ENCODE peak calls at places on chromosomes 11 and 22, in six cellular contexts. C is upper lobe of left lung, Y is GM12878, R is K562, G is HepG2, U is HCT116. Q is an unnamed sample.

GRCh38 chr11:17932472-17932871 is 80.4 kb downstream of the SERGEF start:
- ATAC-seq in Y (no peak), G (no peak), C (no peak), U (no peak), R (no peak), Q (no peak)

GRCh38 chr11:36278531-36279245 is 10.5 kb downstream of the COMMD9 start:
- ATAC-seq in G (peak), U (no peak), R (no peak), C (no peak), Y (no peak), Q (no peak)

GRCh38 chr11:102798012-102798746 is at the start of gene MMP1:
- ATAC-seq in C (no peak), G (no peak), R (no peak), Y (no peak), U (no peak), Q (no peak)

GRCh38 chr11:18332302-18332701 is 9.9 kb downstream of the GTF2H1 start:
- ATAC-seq in Y (peak), C (no peak), G (no peak), R (no peak), U (no peak), Q (no peak)

GRCh38 chr11:43358308-43358669 is 431 bp upstream of the TTC17 start:
- ATAC-seq in C (no peak), R (peak), G (no peak), Y (no peak), U (no peak), Q (peak)

GRCh38 chr22:35392357-35392756 is 7.6 kb upstream of the MCM5 start:
- ATAC-seq in U (no peak), G (no peak), Y (peak), R (no peak), C (no peak), Q (no peak)

GRCh38 chr11:1218788-1219445 is 3.9 kb upstream of the MUC5B start:
- ATAC-seq in Y (no peak), G (no peak), C (no peak), R (no peak), U (no peak), Q (no peak)

GRCh38 chr11:125468025-125468424 is 28.0 kb downstream of the FEZ1 start:
- ATAC-seq in G (no peak), U (no peak), R (no peak), Y (no peak), C (no peak), Q (no peak)

GRCh38 chr11:9982796-9983579 is 311.0 kb downstream of the SBF2 start:
- ATAC-seq in C (no peak), G (no peak), Y (no peak), R (peak), U (peak), Q (no peak)

GRCh38 chr11:95074806-95075563 is 8.3 kb downstream of the SRSF8 start:
- ATAC-seq in C (peak), Y (no peak), G (peak), R (no peak), U (peak), Q (peak)

GRCh38 chr11:11965656-11966353 is 42.6 kb downstream of the DKK3 start:
- ATAC-seq in R (no peak), Y (no peak), C (no peak), G (no peak), U (no peak), Q (no peak)

GRCh38 chr11:2511421-2512369 is 66.9 kb downstream of the KCNQ1 start:
- ATAC-seq in C (no peak), G (no peak), Y (no peak), U (no peak), R (no peak), Q (peak)

GRCh38 chr11:133326849-133327248 is 205.5 kb downstream of the OPCML start:
- ATAC-seq in Y (no peak), G (no peak), U (no peak), R (no peak), C (peak), Q (peak)

GRCh38 chr11:105100976-105101630 is 38.5 kb downstream of the CARD18 start:
- ATAC-seq in C (no peak), R (no peak), Y (no peak), U (no peak), G (no peak), Q (no peak)

GRCh38 chr11:93727985-93728791 is 13.1 kb downstream of the TAF1D start:
- ATAC-seq in Y (peak), G (peak), U (peak), R (peak), C (no peak), Q (peak)

GRCh38 chr11:133940034-133940433 is 16.7 kb downstream of the IGSF9B start:
- ATAC-seq in Y (no peak), U (no peak), G (no peak), R (no peak), C (no peak), Q (no peak)

GRCh38 chr22:43745783-43746356 is 66.2 kb downstream of the EFCAB6 start:
- ATAC-seq in C (no peak), G (no peak), R (no peak), U (no peak), Y (no peak), Q (no peak)

GRCh38 chr11:118924591-118925585 is 838 bp downstream of the BCL9L start:
- ATAC-seq in Y (peak), G (peak), R (peak), C (no peak), U (no peak), Q (no peak)

GRCh38 chr11:8871283-8871775 is 39.7 kb upstream of the AKIP1 start:
- ATAC-seq in G (peak), U (peak), R (no peak), C (peak), Y (no peak), Q (peak)

GRCh38 chr22:36204641-36205032 is 3.0 kb upstream of the APOL4 start:
- ATAC-seq in Y (no peak), C (peak), U (no peak), G (peak), R (peak), Q (no peak)

GRCh38 chr11:74226907-74227306 is 55.8 kb downstream of the PPME1 start:
- ATAC-seq in C (no peak), G (no peak), R (peak), U (no peak), Y (no peak), Q (no peak)

GRCh38 chr11:69327741-69328191 is 33.8 kb downstream of the MYEOV start:
- ATAC-seq in U (peak), C (no peak), Y (no peak), R (no peak), G (no peak), Q (no peak)

GRCh38 chr11:17244046-17244445 is 32.5 kb upstream of the NUCB2 start:
- ATAC-seq in Y (peak), C (no peak), G (no peak), R (peak), U (no peak), Q (no peak)

GRCh38 chr11:35042906-35043305 is 96.1 kb upstream of the CD44 start:
- ATAC-seq in R (no peak), C (no peak), G (no peak), Y (no peak), U (no peak), Q (no peak)

GRCh38 chr11:77171885-77172665 is 44.0 kb downstream of the MYO7A start:
- ATAC-seq in R (peak), G (peak), C (no peak), Y (no peak), U (no peak), Q (no peak)

DNA sequence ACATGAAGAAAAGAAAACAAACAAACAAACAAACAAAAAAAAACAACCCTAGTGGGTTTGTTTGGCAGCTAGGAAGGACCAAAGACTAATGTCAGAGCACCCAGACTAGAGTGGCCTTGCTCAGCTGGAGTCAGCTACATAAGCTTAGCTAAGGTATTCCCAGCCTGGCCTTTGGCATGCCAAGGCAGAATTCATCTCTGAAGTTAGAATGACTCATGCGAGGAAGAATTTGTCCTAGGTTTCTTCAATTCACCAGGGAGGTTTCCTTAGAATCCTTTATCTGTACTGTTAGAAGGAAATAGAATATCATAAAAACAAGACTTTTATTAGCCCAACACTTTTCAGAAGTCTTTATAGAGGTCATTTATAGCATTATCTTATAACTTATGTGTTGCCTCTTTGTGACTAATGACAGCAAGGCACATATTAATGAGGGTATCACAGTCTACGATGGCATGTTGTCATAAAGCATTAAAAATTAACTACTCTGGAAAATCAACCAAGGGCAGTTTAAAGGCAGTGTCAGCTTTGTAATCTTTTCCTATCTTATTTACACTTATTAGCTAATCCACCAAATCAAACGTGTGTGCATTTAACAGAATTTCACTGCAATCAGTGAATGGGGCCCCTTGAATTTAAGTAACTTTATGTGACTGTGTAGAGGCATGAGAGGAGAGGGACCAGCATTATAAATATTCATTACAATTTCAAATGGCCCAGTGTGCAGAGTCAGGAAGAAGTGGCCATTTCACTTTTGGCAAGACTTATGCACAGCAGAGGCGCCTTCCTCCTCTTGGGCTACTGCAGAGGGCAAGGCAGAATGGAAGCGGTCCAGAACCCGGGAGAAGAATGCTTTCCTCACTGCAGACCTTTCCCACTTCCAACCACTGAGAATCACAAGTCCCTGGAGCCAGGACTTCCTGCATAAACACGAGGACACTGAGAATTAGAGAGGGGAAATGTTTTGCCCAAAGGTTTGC is 36.3 kb downstream of the SLC5A1 start:
- ATAC-seq in C (no peak), Y (no peak), R (no peak), G (no peak), U (peak), Q (no peak)
- TF ChIP-seq POLR2AphosphoS5 in C (no peak), Y (no peak), R (no peak), G (no peak), U (no peak), Q (no peak)

DNA sequence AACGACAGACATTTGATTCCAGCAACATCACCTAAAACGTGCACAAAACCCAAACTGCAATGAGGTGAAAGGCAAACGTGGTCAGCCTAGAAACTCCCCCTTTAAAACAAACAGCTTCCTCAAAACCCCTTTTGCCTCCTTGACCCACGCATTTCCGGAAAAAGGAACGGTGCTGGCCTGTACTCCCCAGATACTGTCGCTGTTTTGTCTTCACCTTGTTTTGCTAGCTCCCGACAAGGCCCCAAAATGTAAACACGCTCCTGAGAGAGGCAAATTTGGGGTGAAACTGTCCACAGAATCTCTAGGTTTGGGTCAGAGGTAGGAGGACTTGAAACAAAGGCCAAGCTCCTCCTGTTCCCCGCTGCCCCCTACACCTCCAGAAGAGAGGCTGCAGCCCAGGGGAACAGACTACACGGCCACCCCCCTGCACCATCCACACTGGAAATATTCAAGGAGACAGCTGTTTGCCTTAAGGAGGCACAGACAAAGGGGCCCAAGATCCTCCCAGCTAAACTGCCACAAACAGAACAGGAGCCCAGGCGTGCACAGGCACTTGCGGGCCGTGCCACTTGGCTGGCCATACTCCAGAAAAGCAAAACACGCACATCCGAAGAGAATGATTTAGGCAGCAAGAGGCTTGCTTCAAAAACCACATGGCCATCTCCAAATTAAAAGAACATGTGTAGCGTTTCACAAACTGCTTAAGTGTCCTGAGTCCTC is 160.6 kb upstream of the GRK3 start:
- ATAC-seq in R (peak), C (no peak), G (no peak), Y (peak), U (no peak), Q (no peak)
- TF ChIP-seq POLR2AphosphoS5 in R (no peak), C (no peak), G (no peak), Y (peak), U (no peak), Q (no peak)

DNA sequence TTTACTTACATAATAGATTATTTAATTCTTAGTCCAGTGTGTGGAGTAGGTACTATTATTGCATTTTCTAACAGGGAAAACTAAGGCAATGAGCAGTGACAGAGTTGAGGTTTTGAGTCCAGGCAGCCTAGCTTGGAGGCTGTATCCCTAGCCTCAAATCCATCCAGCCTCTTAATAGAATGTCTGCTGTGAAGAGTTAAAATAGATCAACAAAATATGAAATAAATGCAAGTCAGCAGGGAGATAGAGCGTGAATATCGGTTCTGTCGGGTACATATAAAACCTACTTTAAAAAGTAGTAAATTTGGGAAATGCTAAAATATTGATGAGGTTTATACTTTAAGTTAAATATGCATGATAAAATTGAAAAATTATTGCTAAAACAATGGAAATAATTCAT is 53.3 kb downstream of the MED15 start:
- ATAC-seq in G (no peak), Y (no peak), C (no peak), R (no peak), U (no peak), Q (no peak)
- TF ChIP-seq POLR2AphosphoS5 in G (no peak), Y (no peak), C (no peak), R (no peak), U (no peak), Q (no peak)

GRCh38 chr11:109089144-109089543 is 332.8 kb upstream of the C11orf87 start:
- ATAC-seq in Y (no peak), G (no peak), U (no peak), C (no peak), R (no peak), Q (no peak)
- TF ChIP-seq POLR2AphosphoS5 in Y (no peak), G (no peak), U (no peak), C (no peak), R (no peak), Q (no peak)

GRCh38 chr22:33659423-33659822 is 260.9 kb downstream of the LARGE1 start:
- ATAC-seq in U (no peak), G (no peak), C (no peak), R (no peak), Y (no peak), Q (peak)

GRCh38 chr22:33657670-33658069 is 262.6 kb downstream of the LARGE1 start:
- ATAC-seq in C (no peak), Y (no peak), U (no peak), G (no peak), R (no peak), Q (no peak)

GRCh38 chr22:33654173-33654890 is 265.9 kb downstream of the LARGE1 start:
- ATAC-seq in Y (no peak), C (no peak), U (no peak), G (no peak), R (no peak), Q (no peak)

GRCh38 chr22:33656808-33657628 is 263.3 kb downstream of the LARGE1 start:
- ATAC-seq in R (no peak), C (no peak), U (no peak), G (no peak), Y (no peak), Q (no peak)

DNA sequence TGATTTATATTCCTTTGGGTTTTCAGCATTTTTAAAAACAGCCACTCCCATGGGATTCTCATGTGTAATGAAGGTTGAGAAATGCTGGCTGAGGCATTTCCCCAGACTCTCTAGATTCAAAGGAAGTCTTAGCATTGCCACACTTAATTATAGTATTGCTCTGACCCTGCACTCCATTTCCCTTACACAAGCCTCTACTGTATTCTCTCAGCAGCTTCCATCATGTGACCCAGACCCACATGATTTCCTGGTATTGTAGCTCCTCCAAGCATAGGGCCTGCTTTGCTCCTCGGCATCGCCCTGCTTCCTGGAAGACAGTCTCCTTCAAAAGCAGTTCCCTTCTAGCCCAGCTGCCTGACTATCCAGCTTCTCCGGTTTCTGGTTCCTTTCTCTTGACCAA is 261.5 kb downstream of the LARGE1 start:
- ATAC-seq in G (no peak), R (no peak), Y (no peak), U (no peak), C (peak), Q (peak)
- TF ChIP-seq POLR2AphosphoS5 in G (no peak), R (no peak), Y (no peak), U (no peak), C (peak), Q (peak)

Q was measured in gastroesophageal sphincter.